ENCODE peak calls at places on chromosomes 7 and 10, in five cellular contexts. One of them, this sample, is unnamed.

GRCh38 chr10:13224210-13224995 is 9.8 kb downstream of the UCMA start:
- DNase-seq in epithelial cell of esophagus: peak; percentile 10
- DNase-seq in ovary: no peak
- DNase-seq in spleen: peak; percentile 33
- DNase-seq in astrocyte: no peak
- DNase-seq in this sample: no peak

GRCh38 chr7:101239191-101239950 is 1.8 kb upstream of the CLDN15 start:
- DNase-seq in epithelial cell of esophagus: no peak
- DNase-seq in ovary: no peak
- DNase-seq in spleen: peak; percentile 81
- DNase-seq in astrocyte: no peak
- DNase-seq in this sample: no peak

GRCh38 chr7:151385626-151386300 is 24.1 kb downstream of the WDR86 start:
- DNase-seq in epithelial cell of esophagus: no peak
- DNase-seq in ovary: no peak
- DNase-seq in spleen: no peak
- DNase-seq in astrocyte: no peak
- DNase-seq in this sample: no peak

GRCh38 chr7:71695189-71695588 is 563.2 kb downstream of the GALNT17 start:
- DNase-seq in epithelial cell of esophagus: no peak
- DNase-seq in ovary: no peak
- DNase-seq in spleen: no peak
- DNase-seq in astrocyte: peak; percentile 30
- DNase-seq in this sample: no peak

GRCh38 chr10:113692271-113692670 is 12.6 kb downstream of the CASP7 start:
- DNase-seq in epithelial cell of esophagus: peak; percentile 11
- DNase-seq in ovary: no peak
- DNase-seq in spleen: no peak
- DNase-seq in astrocyte: no peak
- DNase-seq in this sample: no peak

GRCh38 chr10:44383749-44384600 is 922 bp downstream of the CXCL12 start:
- DNase-seq in epithelial cell of esophagus: no peak
- DNase-seq in ovary: peak; percentile 53
- DNase-seq in spleen: peak; percentile 76
- DNase-seq in astrocyte: no peak
- DNase-seq in this sample: peak; percentile 47

GRCh38 chr7:141785711-141786552 is 4.1 kb upstream of the TAS2R5 start:
- DNase-seq in epithelial cell of esophagus: peak; percentile 71
- DNase-seq in ovary: no peak
- DNase-seq in spleen: no peak
- DNase-seq in astrocyte: peak; percentile 34
- DNase-seq in this sample: peak; percentile 78

GRCh38 chr10:130968964-130969363 is 342.6 kb downstream of the TCERG1L start:
- DNase-seq in epithelial cell of esophagus: peak; percentile 45
- DNase-seq in ovary: no peak
- DNase-seq in spleen: no peak
- DNase-seq in astrocyte: no peak
- DNase-seq in this sample: no peak

GRCh38 chr10:44973323-44974081 is 5.1 kb downstream of the DEPP1 start:
- DNase-seq in epithelial cell of esophagus: no peak
- DNase-seq in ovary: no peak
- DNase-seq in spleen: peak; percentile 66
- DNase-seq in astrocyte: no peak
- DNase-seq in this sample: no peak

GRCh38 chr7:142385528-142386340 is 127.9 kb upstream of the PRSS58 start:
- DNase-seq in epithelial cell of esophagus: peak; percentile 83
- DNase-seq in ovary: no peak
- DNase-seq in spleen: no peak
- DNase-seq in astrocyte: peak; percentile 37
- DNase-seq in this sample: peak; percentile 87

GRCh38 chr10:16816142-16816541 is 1.1 kb downstream of the RSU1 start:
- DNase-seq in epithelial cell of esophagus: peak; percentile 18
- DNase-seq in ovary: no peak
- DNase-seq in spleen: no peak
- DNase-seq in astrocyte: no peak
- DNase-seq in this sample: no peak

GRCh38 chr7:139205843-139206242 is 25.2 kb upstream of the UBN2 start:
- DNase-seq in epithelial cell of esophagus: no peak
- DNase-seq in ovary: no peak
- DNase-seq in spleen: no peak
- DNase-seq in astrocyte: no peak
- DNase-seq in this sample: no peak

GRCh38 chr10:61621538-61622150 is 41.1 kb upstream of the CABCOCO1 start:
- DNase-seq in epithelial cell of esophagus: peak; percentile 11
- DNase-seq in ovary: no peak
- DNase-seq in spleen: no peak
- DNase-seq in astrocyte: no peak
- DNase-seq in this sample: peak; percentile 24

GRCh38 chr10:91185239-91185875 is 35.1 kb upstream of the PCGF5 start:
- DNase-seq in epithelial cell of esophagus: peak; percentile 26
- DNase-seq in ovary: no peak
- DNase-seq in spleen: no peak
- DNase-seq in astrocyte: peak; percentile 65
- DNase-seq in this sample: peak; percentile 72

GRCh38 chr7:50335795-50336754 is 31.6 kb downstream of the IKZF1 start:
- DNase-seq in epithelial cell of esophagus: no peak
- DNase-seq in ovary: no peak
- DNase-seq in spleen: peak; percentile 91
- DNase-seq in astrocyte: no peak
- DNase-seq in this sample: no peak

GRCh38 chr10:117460846-117461765 is 81.4 kb upstream of the EMX2 start:
- DNase-seq in epithelial cell of esophagus: no peak
- DNase-seq in ovary: no peak
- DNase-seq in spleen: peak; percentile 18
- DNase-seq in astrocyte: no peak
- DNase-seq in this sample: no peak

GRCh38 chr10:114571316-114571999 is 86.6 kb downstream of the ABLIM1 start:
- DNase-seq in epithelial cell of esophagus: peak; percentile 21
- DNase-seq in ovary: no peak
- DNase-seq in spleen: no peak
- DNase-seq in astrocyte: no peak
- DNase-seq in this sample: peak; percentile 4

GRCh38 chr10:22244001-22244400 is 26.2 kb upstream of the EBLN1 start:
- DNase-seq in epithelial cell of esophagus: no peak
- DNase-seq in ovary: no peak
- DNase-seq in spleen: no peak
- DNase-seq in astrocyte: no peak
- DNase-seq in this sample: no peak

GRCh38 chr10:5523796-5524574 is 776 bp upstream of the CALML3 start:
- DNase-seq in epithelial cell of esophagus: no peak
- DNase-seq in ovary: peak; percentile 9
- DNase-seq in spleen: peak; percentile 46
- DNase-seq in astrocyte: no peak
- DNase-seq in this sample: no peak

GRCh38 chr7:97094531-97094930 is 23.0 kb upstream of the SDHAF3 start:
- DNase-seq in epithelial cell of esophagus: no peak
- DNase-seq in ovary: no peak
- DNase-seq in spleen: no peak
- DNase-seq in astrocyte: no peak
- DNase-seq in this sample: no peak

GRCh38 chr10:97331304-97331703 is 3.2 kb downstream of the FRAT2 start:
- DNase-seq in epithelial cell of esophagus: no peak
- DNase-seq in ovary: no peak
- DNase-seq in spleen: peak; percentile 77
- DNase-seq in astrocyte: no peak
- DNase-seq in this sample: no peak

GRCh38 chr10:132961864-132962622 is 19.7 kb upstream of the CFAP46 start:
- DNase-seq in epithelial cell of esophagus: peak; percentile 43
- DNase-seq in ovary: peak; percentile 72
- DNase-seq in spleen: peak; percentile 86
- DNase-seq in astrocyte: peak; percentile 57
- DNase-seq in this sample: peak; percentile 83

GRCh38 chr10:73517166-73517888 is 21.5 kb upstream of the PPP3CB start:
- DNase-seq in epithelial cell of esophagus: peak; percentile 65
- DNase-seq in ovary: no peak
- DNase-seq in spleen: no peak
- DNase-seq in astrocyte: peak; percentile 59
- DNase-seq in this sample: no peak

GRCh38 chr10:100008708-100009282 is 952 bp downstream of the DNMBP start:
- DNase-seq in epithelial cell of esophagus: peak; percentile 39
- DNase-seq in ovary: no peak
- DNase-seq in spleen: no peak
- DNase-seq in astrocyte: no peak
- DNase-seq in this sample: peak; percentile 34

GRCh38 chr7:117581424-117581823 is 101.6 kb downstream of the CFTR start:
- DNase-seq in epithelial cell of esophagus: no peak
- DNase-seq in ovary: no peak
- DNase-seq in spleen: no peak
- DNase-seq in astrocyte: no peak
- DNase-seq in this sample: no peak

GRCh38 chr10:50937230-50937907 is 51.9 kb upstream of the A1CF start:
- DNase-seq in epithelial cell of esophagus: peak; percentile 45
- DNase-seq in ovary: no peak
- DNase-seq in spleen: no peak
- DNase-seq in astrocyte: peak; percentile 16
- DNase-seq in this sample: peak; percentile 77

GRCh38 chr7:106111671-106112117 is 418 bp downstream of the SYPL1 start:
- DNase-seq in epithelial cell of esophagus: no peak
- DNase-seq in ovary: no peak
- DNase-seq in spleen: peak; percentile 94
- DNase-seq in astrocyte: no peak
- DNase-seq in this sample: peak; percentile 72

GRCh38 chr7:116952640-116953371 is 495 bp upstream of the ST7 start:
- DNase-seq in epithelial cell of esophagus: no peak
- DNase-seq in ovary: no peak
- DNase-seq in spleen: no peak
- DNase-seq in astrocyte: no peak
- DNase-seq in this sample: peak; percentile 66

GRCh38 chr7:25180946-25181345 is 47.3 kb downstream of the NPVF start:
- DNase-seq in epithelial cell of esophagus: no peak
- DNase-seq in ovary: no peak
- DNase-seq in spleen: no peak
- DNase-seq in astrocyte: no peak
- DNase-seq in this sample: peak; percentile 9
- H3K4me3 ChIP-seq in epithelial cell of esophagus: no peak overlapping the region
- H3K4me3 ChIP-seq in ovary: peak overlapping the region; percentile 86
- H3K4me3 ChIP-seq in spleen: peak overlapping the region; percentile 56
- H3K4me3 ChIP-seq in astrocyte: no peak overlapping the region
- H3K4me3 ChIP-seq in this sample: no peak overlapping the region

DNA sequence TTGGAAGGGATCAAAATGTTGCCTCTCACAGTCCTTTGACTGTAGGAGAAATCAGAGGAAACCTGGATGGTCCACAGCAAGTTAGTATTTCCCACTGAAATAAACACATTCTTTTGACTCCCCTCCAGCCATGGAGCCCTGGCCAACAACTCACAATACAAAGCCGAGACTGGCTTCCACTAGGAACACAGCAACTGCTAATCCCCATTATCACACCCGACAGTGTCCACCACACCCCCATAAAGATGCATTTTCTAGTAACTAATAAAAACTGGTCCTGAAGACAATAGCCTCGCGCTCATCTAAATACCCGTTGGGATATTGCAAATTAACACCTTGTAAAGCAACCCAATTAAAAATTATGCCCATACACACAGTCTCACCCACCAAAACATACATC is 768 bp upstream of the MACROH2A2 start:
- DNase-seq in epithelial cell of esophagus: no peak
- DNase-seq in ovary: no peak
- DNase-seq in spleen: no peak
- DNase-seq in astrocyte: no peak
- DNase-seq in this sample: no peak
- H3K4me3 ChIP-seq in epithelial cell of esophagus: peak overlapping the region; percentile 74
- H3K4me3 ChIP-seq in ovary: peak overlapping the region; percentile 77
- H3K4me3 ChIP-seq in spleen: no peak overlapping the region
- H3K4me3 ChIP-seq in astrocyte: peak overlapping the region; percentile 71
- H3K4me3 ChIP-seq in this sample: peak overlapping the region; percentile 66

DNA sequence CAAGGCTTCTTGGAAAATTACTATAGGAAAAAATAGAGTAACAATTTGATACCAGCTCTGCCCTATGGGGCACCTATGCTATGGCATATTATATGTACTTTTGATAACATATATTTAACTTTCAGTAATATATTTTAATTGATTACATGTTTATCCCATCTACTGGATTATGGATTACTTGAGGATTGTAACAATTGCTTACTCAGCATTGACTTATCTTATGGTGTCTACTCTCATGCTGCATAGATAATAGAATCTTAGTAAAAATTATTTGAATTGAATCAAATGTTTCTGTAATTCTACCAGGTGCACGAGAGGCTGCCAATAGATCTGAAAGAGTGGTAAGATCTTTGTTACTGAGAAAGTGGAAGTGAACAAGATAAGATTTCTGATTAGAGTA is 57.8 kb upstream of the CALCR start:
- DNase-seq in epithelial cell of esophagus: no peak
- DNase-seq in ovary: no peak
- DNase-seq in spleen: no peak
- DNase-seq in astrocyte: no peak
- DNase-seq in this sample: no peak
- H3K4me3 ChIP-seq in epithelial cell of esophagus: no peak overlapping the region
- H3K4me3 ChIP-seq in ovary: no peak overlapping the region
- H3K4me3 ChIP-seq in spleen: no peak overlapping the region
- H3K4me3 ChIP-seq in astrocyte: no peak overlapping the region
- H3K4me3 ChIP-seq in this sample: no peak overlapping the region

GRCh38 chr10:17981766-17982380 is 30.2 kb downstream of the SLC39A12 start:
- DNase-seq in epithelial cell of esophagus: peak; percentile 81
- DNase-seq in ovary: no peak
- DNase-seq in spleen: no peak
- DNase-seq in astrocyte: peak; percentile 90
- DNase-seq in this sample: peak; percentile 91
- H3K4me3 ChIP-seq in epithelial cell of esophagus: no peak overlapping the region
- H3K4me3 ChIP-seq in ovary: no peak overlapping the region
- H3K4me3 ChIP-seq in spleen: no peak overlapping the region
- H3K4me3 ChIP-seq in astrocyte: no peak overlapping the region
- H3K4me3 ChIP-seq in this sample: no peak overlapping the region

DNA sequence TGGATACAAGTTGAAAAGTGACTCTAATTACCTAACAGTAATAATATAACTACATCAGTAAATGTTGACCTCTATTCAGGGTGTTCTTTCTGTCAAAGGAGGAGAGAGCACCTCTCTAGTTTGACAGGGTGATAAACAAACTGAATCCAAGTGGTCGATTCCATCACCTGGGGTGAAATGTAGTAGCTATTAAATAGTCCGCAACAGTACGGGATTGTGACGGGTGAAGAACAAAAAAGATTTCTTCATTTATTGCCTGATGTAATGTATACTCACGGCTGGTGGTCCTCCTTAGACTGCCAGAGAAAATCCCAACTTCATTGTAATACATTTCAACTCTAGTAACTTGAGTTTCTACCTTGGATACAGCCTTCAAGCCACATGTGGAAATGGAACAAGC is 292.5 kb upstream of the CELF2 start:
- DNase-seq in epithelial cell of esophagus: no peak
- DNase-seq in ovary: no peak
- DNase-seq in spleen: no peak
- DNase-seq in astrocyte: no peak
- DNase-seq in this sample: no peak
- H3K4me3 ChIP-seq in epithelial cell of esophagus: no peak overlapping the region
- H3K4me3 ChIP-seq in ovary: no peak overlapping the region
- H3K4me3 ChIP-seq in spleen: no peak overlapping the region
- H3K4me3 ChIP-seq in astrocyte: no peak overlapping the region
- H3K4me3 ChIP-seq in this sample: no peak overlapping the region

DNA sequence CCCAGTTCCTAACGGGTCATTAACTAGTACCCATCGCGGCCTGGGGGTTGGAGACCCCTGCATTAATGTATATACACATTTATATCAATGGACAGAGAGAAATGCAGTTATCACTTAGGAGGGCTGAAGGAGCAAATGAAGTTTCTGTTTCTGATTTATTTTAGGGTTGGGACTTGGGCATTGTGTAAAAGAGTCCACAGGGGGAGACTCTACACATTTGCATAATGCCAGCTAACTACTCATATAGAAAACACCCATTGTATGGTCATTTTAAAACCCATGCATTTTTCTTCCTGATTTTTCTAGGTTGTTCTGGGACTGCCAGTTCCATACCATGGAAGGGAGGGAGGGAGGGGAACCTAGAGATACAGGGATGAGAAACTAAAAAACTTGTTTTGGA is 23.5 kb downstream of the BCCIP start:
- DNase-seq in epithelial cell of esophagus: no peak
- DNase-seq in ovary: no peak
- DNase-seq in spleen: no peak
- DNase-seq in astrocyte: no peak
- DNase-seq in this sample: no peak
- H3K4me3 ChIP-seq in epithelial cell of esophagus: no peak overlapping the region
- H3K4me3 ChIP-seq in ovary: no peak overlapping the region
- H3K4me3 ChIP-seq in spleen: no peak overlapping the region
- H3K4me3 ChIP-seq in astrocyte: no peak overlapping the region
- H3K4me3 ChIP-seq in this sample: no peak overlapping the region

This sample was measured in choroid plexus epithelial cell.